ENCODE peak calls at places on chromosomes 3 and 15, in eight cellular contexts. One of them, this sample, is unnamed.

GRCh38 chr3:22980346-22980745 is 222.8 kb upstream of the UBE2E2 start:
- DNase-seq in A549: no peak
- DNase-seq in H9: no peak
- DNase-seq in sigmoid colon: no peak
- DNase-seq in T-helper 9 cell: no peak
- DNase-seq in endothelial cell: no peak
- DNase-seq in progenitor cell of endocrine pancreas: no peak
- DNase-seq in naive B cell: no peak
- DNase-seq in this sample: no peak

GRCh38 chr3:13590841-13591515 is 42.1 kb downstream of the FBLN2 start:
- DNase-seq in naive B cell: no peak
- DNase-seq in sigmoid colon: peak
- DNase-seq in endothelial cell: no peak
- DNase-seq in T-helper 9 cell: no peak
- DNase-seq in progenitor cell of endocrine pancreas: no peak
- DNase-seq in A549: no peak
- DNase-seq in H9: no peak
- DNase-seq in this sample: no peak

GRCh38 chr15:65421360-65422215 is 1.2 kb downstream of the IGDCC4 start:
- DNase-seq in H9: peak
- DNase-seq in sigmoid colon: peak
- DNase-seq in T-helper 9 cell: no peak
- DNase-seq in endothelial cell: peak
- DNase-seq in A549: no peak
- DNase-seq in progenitor cell of endocrine pancreas: peak
- DNase-seq in naive B cell: no peak
- DNase-seq in this sample: no peak

GRCh38 chr3:158728851-158729250 is 3.4 kb downstream of the RARRES1 start:
- DNase-seq in A549: no peak
- DNase-seq in T-helper 9 cell: no peak
- DNase-seq in sigmoid colon: no peak
- DNase-seq in endothelial cell: no peak
- DNase-seq in naive B cell: no peak
- DNase-seq in progenitor cell of endocrine pancreas: no peak
- DNase-seq in H9: no peak
- DNase-seq in this sample: no peak

GRCh38 chr15:63203451-63204090 is 14.2 kb downstream of the RAB8B start:
- DNase-seq in A549: no peak
- DNase-seq in sigmoid colon: no peak
- DNase-seq in progenitor cell of endocrine pancreas: no peak
- DNase-seq in T-helper 9 cell: peak
- DNase-seq in naive B cell: peak
- DNase-seq in H9: no peak
- DNase-seq in endothelial cell: no peak
- DNase-seq in this sample: no peak

GRCh38 chr3:37905987-37906674 is 44.5 kb downstream of the CTDSPL start:
- DNase-seq in sigmoid colon: no peak
- DNase-seq in A549: no peak
- DNase-seq in naive B cell: no peak
- DNase-seq in H9: no peak
- DNase-seq in endothelial cell: no peak
- DNase-seq in progenitor cell of endocrine pancreas: no peak
- DNase-seq in T-helper 9 cell: no peak
- DNase-seq in this sample: no peak

GRCh38 chr3:59968510-59968909 is 918.7 kb upstream of the CFAP20DC start:
- DNase-seq in progenitor cell of endocrine pancreas: no peak
- DNase-seq in A549: no peak
- DNase-seq in T-helper 9 cell: no peak
- DNase-seq in sigmoid colon: no peak
- DNase-seq in naive B cell: no peak
- DNase-seq in endothelial cell: no peak
- DNase-seq in H9: no peak
- DNase-seq in this sample: no peak

GRCh38 chr15:56778761-56779160 is 45.5 kb upstream of the ZNF280D start:
- DNase-seq in sigmoid colon: no peak
- DNase-seq in naive B cell: no peak
- DNase-seq in A549: no peak
- DNase-seq in progenitor cell of endocrine pancreas: no peak
- DNase-seq in T-helper 9 cell: no peak
- DNase-seq in H9: no peak
- DNase-seq in endothelial cell: no peak
- DNase-seq in this sample: no peak

GRCh38 chr3:29693863-29694262 is 413.0 kb downstream of the RBMS3 start:
- DNase-seq in progenitor cell of endocrine pancreas: no peak
- DNase-seq in A549: peak
- DNase-seq in naive B cell: no peak
- DNase-seq in T-helper 9 cell: no peak
- DNase-seq in H9: peak
- DNase-seq in sigmoid colon: no peak
- DNase-seq in endothelial cell: peak
- DNase-seq in this sample: no peak

GRCh38 chr3:72907131-72907697 is 19.4 kb downstream of the GXYLT2 start:
- DNase-seq in progenitor cell of endocrine pancreas: no peak
- DNase-seq in H9: no peak
- DNase-seq in sigmoid colon: peak
- DNase-seq in endothelial cell: no peak
- DNase-seq in T-helper 9 cell: no peak
- DNase-seq in A549: no peak
- DNase-seq in naive B cell: no peak
- DNase-seq in this sample: no peak

GRCh38 chr3:71444028-71444860 is 139.3 kb downstream of the FOXP1 start:
- DNase-seq in T-helper 9 cell: peak
- DNase-seq in H9: no peak
- DNase-seq in naive B cell: peak
- DNase-seq in sigmoid colon: no peak
- DNase-seq in progenitor cell of endocrine pancreas: no peak
- DNase-seq in endothelial cell: peak
- DNase-seq in A549: no peak
- DNase-seq in this sample: no peak

GRCh38 chr3:52119826-52120225 is 34.4 kb downstream of the POC1A start:
- DNase-seq in sigmoid colon: peak
- DNase-seq in endothelial cell: no peak
- DNase-seq in T-helper 9 cell: no peak
- DNase-seq in H9: no peak
- DNase-seq in progenitor cell of endocrine pancreas: no peak
- DNase-seq in A549: no peak
- DNase-seq in naive B cell: no peak
- DNase-seq in this sample: no peak

GRCh38 chr3:111617912-111618601 is 22.9 kb upstream of the ZBED2 start:
- DNase-seq in T-helper 9 cell: no peak
- DNase-seq in A549: no peak
- DNase-seq in progenitor cell of endocrine pancreas: no peak
- DNase-seq in naive B cell: no peak
- DNase-seq in sigmoid colon: no peak
- DNase-seq in endothelial cell: no peak
- DNase-seq in H9: no peak
- DNase-seq in this sample: no peak

GRCh38 chr3:124600765-124601164 is 129.5 kb upstream of the UMPS start:
- DNase-seq in endothelial cell: no peak
- DNase-seq in sigmoid colon: no peak
- DNase-seq in T-helper 9 cell: no peak
- DNase-seq in H9: no peak
- DNase-seq in naive B cell: no peak
- DNase-seq in progenitor cell of endocrine pancreas: no peak
- DNase-seq in A549: no peak
- DNase-seq in this sample: no peak

GRCh38 chr15:63752075-63752684 is 81.6 kb downstream of the HERC1 start:
- DNase-seq in progenitor cell of endocrine pancreas: no peak
- DNase-seq in A549: peak
- DNase-seq in endothelial cell: peak
- DNase-seq in H9: no peak
- DNase-seq in sigmoid colon: no peak
- DNase-seq in T-helper 9 cell: no peak
- DNase-seq in naive B cell: peak
- DNase-seq in this sample: peak

GRCh38 chr15:48976444-48977088 is 12.8 kb upstream of the SHC4 start:
- DNase-seq in T-helper 9 cell: no peak
- DNase-seq in naive B cell: no peak
- DNase-seq in sigmoid colon: no peak
- DNase-seq in endothelial cell: no peak
- DNase-seq in H9: no peak
- DNase-seq in progenitor cell of endocrine pancreas: no peak
- DNase-seq in A549: no peak
- DNase-seq in this sample: no peak

GRCh38 chr3:52220380-52221026 is 4.9 kb downstream of the TLR9 start:
- DNase-seq in naive B cell: peak
- DNase-seq in progenitor cell of endocrine pancreas: peak
- DNase-seq in T-helper 9 cell: peak
- DNase-seq in sigmoid colon: peak
- DNase-seq in A549: peak
- DNase-seq in endothelial cell: peak
- DNase-seq in H9: peak
- DNase-seq in this sample: no peak

GRCh38 chr3:64058592-64058991 is 35.3 kb upstream of the PSMD6 start:
- DNase-seq in H9: no peak
- DNase-seq in A549: no peak
- DNase-seq in T-helper 9 cell: no peak
- DNase-seq in naive B cell: no peak
- DNase-seq in sigmoid colon: no peak
- DNase-seq in endothelial cell: no peak
- DNase-seq in progenitor cell of endocrine pancreas: no peak
- DNase-seq in this sample: no peak

GRCh38 chr3:149403443-149403842 is 26.0 kb upstream of the TM4SF1 start:
- DNase-seq in H9: no peak
- DNase-seq in A549: no peak
- DNase-seq in naive B cell: no peak
- DNase-seq in endothelial cell: no peak
- DNase-seq in sigmoid colon: no peak
- DNase-seq in T-helper 9 cell: no peak
- DNase-seq in progenitor cell of endocrine pancreas: no peak
- DNase-seq in this sample: no peak

GRCh38 chr3:65666426-65667091 is 372.2 kb downstream of the MAGI1 start:
- DNase-seq in naive B cell: no peak
- DNase-seq in progenitor cell of endocrine pancreas: no peak
- DNase-seq in H9: no peak
- DNase-seq in T-helper 9 cell: no peak
- DNase-seq in A549: no peak
- DNase-seq in sigmoid colon: no peak
- DNase-seq in endothelial cell: no peak
- DNase-seq in this sample: no peak

GRCh38 chr3:9809615-9810356 is at the start of gene TTLL3:
- DNase-seq in naive B cell: peak
- DNase-seq in progenitor cell of endocrine pancreas: peak
- DNase-seq in sigmoid colon: peak
- DNase-seq in A549: peak
- DNase-seq in endothelial cell: peak
- DNase-seq in T-helper 9 cell: peak
- DNase-seq in H9: peak
- DNase-seq in this sample: no peak

GRCh38 chr3:10180738-10181295 is 16.1 kb downstream of the IRAK2 start:
- DNase-seq in naive B cell: no peak
- DNase-seq in T-helper 9 cell: no peak
- DNase-seq in H9: no peak
- DNase-seq in sigmoid colon: no peak
- DNase-seq in endothelial cell: no peak
- DNase-seq in A549: no peak
- DNase-seq in progenitor cell of endocrine pancreas: no peak
- DNase-seq in this sample: no peak

GRCh38 chr15:74543583-74543982 is 2.6 kb downstream of the ARID3B start:
- DNase-seq in naive B cell: no peak
- DNase-seq in progenitor cell of endocrine pancreas: no peak
- DNase-seq in H9: no peak
- DNase-seq in T-helper 9 cell: no peak
- DNase-seq in sigmoid colon: no peak
- DNase-seq in endothelial cell: no peak
- DNase-seq in A549: no peak
- DNase-seq in this sample: no peak

GRCh38 chr3:114221165-114221880 is 16.1 kb downstream of the ZNF80 start:
- DNase-seq in endothelial cell: no peak
- DNase-seq in naive B cell: no peak
- DNase-seq in H9: no peak
- DNase-seq in sigmoid colon: no peak
- DNase-seq in progenitor cell of endocrine pancreas: no peak
- DNase-seq in A549: no peak
- DNase-seq in T-helper 9 cell: peak
- DNase-seq in this sample: no peak

GRCh38 chr3:100157617-100158016 is 43.3 kb upstream of the FILIP1L start:
- DNase-seq in H9: no peak
- DNase-seq in T-helper 9 cell: no peak
- DNase-seq in naive B cell: no peak
- DNase-seq in endothelial cell: no peak
- DNase-seq in sigmoid colon: no peak
- DNase-seq in progenitor cell of endocrine pancreas: no peak
- DNase-seq in A549: no peak
- DNase-seq in this sample: no peak

GRCh38 chr15:75149911-75150709 is 51.6 kb upstream of the C15orf39 start:
- DNase-seq in sigmoid colon: no peak
- DNase-seq in progenitor cell of endocrine pancreas: no peak
- DNase-seq in T-helper 9 cell: no peak
- DNase-seq in naive B cell: no peak
- DNase-seq in H9: no peak
- DNase-seq in endothelial cell: no peak
- DNase-seq in A549: peak
- DNase-seq in this sample: no peak

GRCh38 chr3:69081583-69082262 is 1.6 kb upstream of the UBA3 start:
- DNase-seq in sigmoid colon: no peak
- DNase-seq in A549: peak
- DNase-seq in H9: peak
- DNase-seq in T-helper 9 cell: no peak
- DNase-seq in naive B cell: no peak
- DNase-seq in progenitor cell of endocrine pancreas: no peak
- DNase-seq in endothelial cell: no peak
- DNase-seq in this sample: no peak

GRCh38 chr3:37770336-37770735 is 91.3 kb upstream of the CTDSPL start:
- DNase-seq in T-helper 9 cell: no peak
- DNase-seq in A549: no peak
- DNase-seq in sigmoid colon: no peak
- DNase-seq in naive B cell: no peak
- DNase-seq in endothelial cell: peak
- DNase-seq in H9: no peak
- DNase-seq in progenitor cell of endocrine pancreas: no peak
- DNase-seq in this sample: no peak

This sample was measured in NCI-H187 treated with DMSO at 0.1 percent for 48 hours.